ENCODE peak calls at places on chromosomes 4 and X, in five cellular contexts. One of them, this sample, is unnamed.

GRCh38 chr4:40173470-40173875 is 23.4 kb upstream of the RHOH start:
- DNase-seq in fibroblast of lung: no peak
- DNase-seq in aorta: no peak
- DNase-seq in vagina: no peak
- DNase-seq in body of pancreas: no peak
- DNase-seq in this sample: no peak

GRCh38 chr4:41359069-41359769 is 102.5 kb downstream of the UCHL1 start:
- DNase-seq in fibroblast of lung: no peak
- DNase-seq in aorta: peak; percentile 76
- DNase-seq in vagina: no peak
- DNase-seq in body of pancreas: peak; percentile 13
- DNase-seq in this sample: peak; percentile 33

GRCh38 chr4:127533028-127533700 is 99.6 kb upstream of the INTU start:
- DNase-seq in fibroblast of lung: peak; percentile 75
- DNase-seq in aorta: no peak
- DNase-seq in vagina: no peak
- DNase-seq in body of pancreas: peak; percentile 58
- DNase-seq in this sample: no peak

GRCh38 chrX:18964880-18965279 is 19.0 kb downstream of the PHKA2 start:
- DNase-seq in fibroblast of lung: peak; percentile 2
- DNase-seq in aorta: no peak
- DNase-seq in vagina: no peak
- DNase-seq in body of pancreas: no peak
- DNase-seq in this sample: no peak

GRCh38 chr4:3040447-3041191 is 33.7 kb downstream of the HTT-AS start:
- DNase-seq in fibroblast of lung: no peak
- DNase-seq in aorta: no peak
- DNase-seq in vagina: no peak
- DNase-seq in body of pancreas: no peak
- DNase-seq in this sample: no peak

GRCh38 chr4:15649914-15650545 is 5.1 kb downstream of the FBXL5 start:
- DNase-seq in fibroblast of lung: peak; percentile 67
- DNase-seq in aorta: no peak
- DNase-seq in vagina: no peak
- DNase-seq in body of pancreas: peak; percentile 33
- DNase-seq in this sample: peak; percentile 68

GRCh38 chrX:10190367-10190766 is 33.6 kb downstream of the CLCN4 start:
- DNase-seq in fibroblast of lung: peak; percentile 84
- DNase-seq in aorta: no peak
- DNase-seq in vagina: no peak
- DNase-seq in body of pancreas: peak; percentile 41
- DNase-seq in this sample: peak; percentile 65

GRCh38 chr4:68132342-68132741 is 2.7 kb upstream of the TMPRSS11F start:
- DNase-seq in fibroblast of lung: no peak
- DNase-seq in aorta: no peak
- DNase-seq in vagina: no peak
- DNase-seq in body of pancreas: no peak
- DNase-seq in this sample: no peak

GRCh38 chrX:38110231-38110630 is 103.9 kb downstream of the SYTL5 start:
- DNase-seq in fibroblast of lung: no peak
- DNase-seq in aorta: no peak
- DNase-seq in vagina: no peak
- DNase-seq in body of pancreas: no peak
- DNase-seq in this sample: no peak

GRCh38 chr4:100348472-100348871 is 158.2 kb upstream of the DDIT4L start:
- DNase-seq in fibroblast of lung: peak; percentile 71
- DNase-seq in aorta: no peak
- DNase-seq in vagina: no peak
- DNase-seq in body of pancreas: no peak
- DNase-seq in this sample: peak; percentile 9

GRCh38 chr4:1081689-1082040 is 31.7 kb downstream of the RNF212 start:
- DNase-seq in fibroblast of lung: peak; percentile 66
- DNase-seq in aorta: no peak
- DNase-seq in vagina: peak; percentile 77
- DNase-seq in body of pancreas: no peak
- DNase-seq in this sample: no peak

GRCh38 chr4:37836256-37836655 is 9.8 kb downstream of the PGM2 start:
- DNase-seq in fibroblast of lung: no peak
- DNase-seq in aorta: no peak
- DNase-seq in vagina: no peak
- DNase-seq in body of pancreas: no peak
- DNase-seq in this sample: no peak

GRCh38 chr4:8409271-8410065 is 31.1 kb downstream of the ACOX3 start:
- DNase-seq in fibroblast of lung: peak; percentile 56
- DNase-seq in aorta: peak; percentile 75
- DNase-seq in vagina: no peak
- DNase-seq in body of pancreas: no peak
- DNase-seq in this sample: peak; percentile 76

GRCh38 chr4:182855877-182856276 is 61.3 kb downstream of the DCTD start:
- DNase-seq in fibroblast of lung: no peak
- DNase-seq in aorta: peak; percentile 41
- DNase-seq in vagina: no peak
- DNase-seq in body of pancreas: no peak
- DNase-seq in this sample: no peak

GRCh38 chrX:6225307-6226052 is 3.2 kb downstream of the NLGN4X start:
- DNase-seq in fibroblast of lung: no peak
- DNase-seq in aorta: no peak
- DNase-seq in vagina: no peak
- DNase-seq in body of pancreas: no peak
- DNase-seq in this sample: no peak

GRCh38 chrX:40504801-40505605 is 75.8 kb upstream of the ATP6AP2 start:
- DNase-seq in fibroblast of lung: peak; percentile 46
- DNase-seq in aorta: no peak
- DNase-seq in vagina: no peak
- DNase-seq in body of pancreas: no peak
- DNase-seq in this sample: peak; percentile 84

GRCh38 chr4:110808371-110808878 is 185.5 kb upstream of the PITX2 start:
- DNase-seq in fibroblast of lung: peak; percentile 51
- DNase-seq in aorta: no peak
- DNase-seq in vagina: no peak
- DNase-seq in body of pancreas: no peak
- DNase-seq in this sample: no peak

GRCh38 chr4:176099314-176099713 is 33.7 kb downstream of the WDR17 start:
- DNase-seq in fibroblast of lung: no peak
- DNase-seq in aorta: no peak
- DNase-seq in vagina: no peak
- DNase-seq in body of pancreas: no peak
- DNase-seq in this sample: no peak

GRCh38 chr4:84966382-84967291 is at the start of gene WDFY3:
- DNase-seq in fibroblast of lung: peak; percentile 92
- DNase-seq in aorta: peak; percentile 89
- DNase-seq in vagina: no peak
- DNase-seq in body of pancreas: peak; percentile 81
- DNase-seq in this sample: peak; percentile 98
- H3K4me3 ChIP-seq in fibroblast of lung: peak within 1 kb of the TSS; percentile 94
- H3K4me3 ChIP-seq in aorta: peak within 1 kb of the TSS; percentile 78
- H3K4me3 ChIP-seq in vagina: peak within 1 kb of the TSS; percentile 91
- H3K4me3 ChIP-seq in body of pancreas: peak within 1 kb of the TSS; percentile 91
- H3K4me3 ChIP-seq in this sample: peak within 1 kb of the TSS; percentile 77

GRCh38 chr4:4281787-4282186 is 8.2 kb downstream of the LYAR start:
- DNase-seq in fibroblast of lung: no peak
- DNase-seq in aorta: no peak
- DNase-seq in vagina: no peak
- DNase-seq in body of pancreas: no peak
- DNase-seq in this sample: no peak
- H3K36me3 ChIP-seq in fibroblast of lung: peaks cover 12% of the 10 kb centered on the region
- H3K36me3 ChIP-seq in aorta: no peaks in the 10 kb centered on the region
- H3K36me3 ChIP-seq in vagina: no peaks in the 10 kb centered on the region
- H3K36me3 ChIP-seq in body of pancreas: peaks cover 4% of the 10 kb centered on the region
- H3K36me3 ChIP-seq in this sample: peaks cover 74% of the 10 kb centered on the region

DNA sequence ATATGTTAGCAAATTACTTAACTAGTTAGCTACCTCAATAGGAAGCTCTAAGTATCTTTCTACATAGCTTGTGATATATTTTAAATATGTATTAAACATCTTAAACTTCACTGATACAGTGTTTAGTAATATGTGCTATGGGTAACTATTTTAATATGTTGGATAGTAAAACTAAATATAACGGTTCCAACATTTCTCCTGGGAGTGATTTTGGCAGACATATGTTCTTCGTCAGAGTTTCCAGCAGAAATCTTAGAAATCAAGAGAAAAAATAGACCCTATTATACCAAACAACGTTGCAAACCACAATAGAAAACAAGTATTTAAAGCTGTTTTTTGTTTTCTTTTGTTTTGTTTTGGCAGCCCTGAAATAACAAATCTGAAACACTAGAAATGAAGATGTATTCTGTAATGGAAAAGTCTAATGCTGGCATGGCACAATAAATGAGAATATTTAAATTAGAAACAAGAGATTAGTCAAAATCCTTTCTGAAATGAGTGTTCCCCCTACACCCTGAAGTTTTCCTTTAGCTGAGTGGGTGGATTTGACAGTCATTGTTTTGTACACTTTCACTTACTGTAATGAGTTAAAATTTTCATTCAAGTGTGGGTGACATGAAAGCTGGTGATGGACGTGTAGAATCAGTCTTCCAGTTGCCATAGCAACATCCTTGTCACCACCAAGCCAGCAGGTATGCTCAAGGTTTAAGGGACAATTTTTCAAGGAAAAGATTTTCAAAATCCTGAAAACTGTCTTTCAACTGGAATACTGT is 233.6 kb downstream of the SCFD2 start:
- DNase-seq in fibroblast of lung: peak; percentile 36
- DNase-seq in aorta: no peak
- DNase-seq in vagina: no peak
- DNase-seq in body of pancreas: no peak
- DNase-seq in this sample: no peak
- H3K27ac ChIP-seq in fibroblast of lung: no peak overlapping the region
- H3K27ac ChIP-seq in aorta: no peak overlapping the region
- H3K27ac ChIP-seq in vagina: no peak overlapping the region
- H3K27ac ChIP-seq in body of pancreas: no peak overlapping the region
- H3K27ac ChIP-seq in this sample: no peak overlapping the region

GRCh38 chrX:153645151-153645550 is 1.9 kb upstream of the DUSP9 start:
- DNase-seq in fibroblast of lung: no peak
- DNase-seq in aorta: peak; percentile 50
- DNase-seq in vagina: no peak
- DNase-seq in body of pancreas: no peak
- DNase-seq in this sample: no peak

GRCh38 chrX:153648358-153649177 is 1.6 kb downstream of the DUSP9 start:
- DNase-seq in fibroblast of lung: no peak
- DNase-seq in aorta: peak; percentile 37
- DNase-seq in vagina: no peak
- DNase-seq in body of pancreas: peak; percentile 7
- DNase-seq in this sample: no peak

GRCh38 chrX:153645921-153646481 is 1.0 kb upstream of the DUSP9 start:
- DNase-seq in fibroblast of lung: no peak
- DNase-seq in aorta: peak; percentile 51
- DNase-seq in vagina: no peak
- DNase-seq in body of pancreas: peak; percentile 2
- DNase-seq in this sample: no peak

GRCh38 chrX:153647461-153648357 is 706 bp downstream of the DUSP9 start:
- DNase-seq in fibroblast of lung: no peak
- DNase-seq in aorta: peak; percentile 70
- DNase-seq in vagina: no peak
- DNase-seq in body of pancreas: peak; percentile 5
- DNase-seq in this sample: no peak

DNA sequence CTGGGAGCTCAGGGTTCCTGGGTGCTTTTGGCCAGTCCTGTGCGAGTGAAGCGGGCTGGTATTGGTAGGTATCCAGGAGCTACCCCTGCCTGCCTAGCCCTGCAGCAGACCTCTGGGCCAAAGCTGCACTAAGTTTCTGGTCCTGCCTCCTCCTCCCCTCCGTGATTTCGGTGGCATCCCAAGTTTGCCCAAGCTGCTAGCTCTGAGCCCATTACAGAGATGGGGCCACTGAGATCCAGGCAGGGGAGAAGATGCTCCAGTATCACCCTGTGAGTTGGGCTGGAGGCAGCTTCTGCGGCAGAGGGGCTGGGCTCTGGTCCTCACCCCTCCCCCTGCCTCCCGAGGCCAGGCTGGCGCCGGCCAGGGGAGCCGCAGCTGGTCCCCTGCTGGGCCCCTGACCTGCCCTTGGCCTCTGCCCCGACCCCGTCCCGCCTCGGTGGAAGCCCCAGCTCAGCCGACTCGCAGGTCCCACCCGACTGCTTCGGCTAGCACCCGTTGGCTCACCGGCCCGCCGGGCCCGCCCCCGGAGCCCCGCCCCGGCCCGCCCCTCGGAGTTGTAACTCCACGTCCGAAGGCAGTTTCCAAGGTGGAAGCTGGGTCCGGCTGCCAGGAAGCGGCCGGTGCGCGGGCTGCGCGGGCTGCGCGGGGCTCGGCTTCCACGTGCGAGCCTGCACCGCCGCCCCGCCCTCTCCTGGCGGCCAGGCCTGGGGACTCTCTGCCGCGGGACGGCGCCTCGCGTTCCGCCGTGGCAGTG is at the start of gene DUSP9:
- DNase-seq in fibroblast of lung: no peak
- DNase-seq in aorta: peak; percentile 76
- DNase-seq in vagina: no peak
- DNase-seq in body of pancreas: peak; percentile 39
- DNase-seq in this sample: no peak
- H3K4me3 ChIP-seq in fibroblast of lung: no peak within 1 kb of the TSS
- H3K4me3 ChIP-seq in aorta: no peak within 1 kb of the TSS
- H3K4me3 ChIP-seq in vagina: peak within 1 kb of the TSS; percentile 2
- H3K4me3 ChIP-seq in body of pancreas: no peak within 1 kb of the TSS
- H3K4me3 ChIP-seq in this sample: no peak within 1 kb of the TSS

GRCh38 chr4:75777589-75777988 is 53.2 kb downstream of the USO1 start:
- DNase-seq in fibroblast of lung: no peak
- DNase-seq in aorta: no peak
- DNase-seq in vagina: no peak
- DNase-seq in body of pancreas: no peak
- DNase-seq in this sample: no peak
- H3K36me3 ChIP-seq in fibroblast of lung: peaks cover 21% of the 10 kb centered on the region
- H3K36me3 ChIP-seq in aorta: peaks cover 4% of the 10 kb centered on the region
- H3K36me3 ChIP-seq in vagina: peaks cover 4% of the 10 kb centered on the region
- H3K36me3 ChIP-seq in body of pancreas: peaks cover 38% of the 10 kb centered on the region
- H3K36me3 ChIP-seq in this sample: peaks cover 83% of the 10 kb centered on the region